ENCODE peak calls at places on chromosomes 16 and 17, in six cellular contexts. Z is CD8-positive, alpha-beta T cell; K is tibial nerve; I is breast epithelium; F is thoracic aorta; B is left ventricle myocardium inferior. E is an unnamed sample.
A peak's percentile ranks its signal among the peaks of the same experiment; 100 is the strongest.

GRCh38 chr17:70230883-70231282 is 61.6 kb downstream of the KCNJ2 start:
- DNase-seq in Z (no peak), K (no peak), I (no peak), F (no peak), B (no peak), E (no peak)

GRCh38 chr17:63698886-63699637 is 863 bp downstream of the LIMD2 start:
- DNase-seq in Z (peak; percentile 89), K (no peak), I (no peak), F (no peak), B (peak; percentile 58), E (no peak)

GRCh38 chr17:42773290-42774035 is at the start of gene VPS25:
- DNase-seq in Z (peak; percentile 73), K (peak; percentile 38), I (peak; percentile 70), F (no peak), B (peak; percentile 71), E (peak; percentile 93)

GRCh38 chr17:83174859-83175550 is 95.6 kb downstream of the METRNL start:
- DNase-seq in Z (no peak), K (peak; percentile 7), I (no peak), F (no peak), B (no peak), E (no peak)

GRCh38 chr16:87254271-87254670 is 62.9 kb downstream of the C16orf95 start:
- DNase-seq in Z (no peak), K (no peak), I (no peak), F (no peak), B (no peak), E (no peak)

GRCh38 chr17:68804777-68805176 is 150.4 kb downstream of the ABCA8 start:
- DNase-seq in Z (no peak), K (no peak), I (no peak), F (no peak), B (no peak), E (no peak)

GRCh38 chr17:9890124-9890523 is 14.9 kb downstream of the RCVRN start:
- DNase-seq in Z (no peak), K (no peak), I (no peak), F (no peak), B (no peak), E (no peak)

GRCh38 chr17:59853168-59853918 is 39.4 kb downstream of the TUBD1 start:
- DNase-seq in Z (peak; percentile 32), K (no peak), I (peak; percentile 81), F (no peak), B (no peak), E (peak; percentile 80)

GRCh38 chr16:67291461-67291860 is 12.1 kb downstream of the PLEKHG4 start:
- DNase-seq in Z (no peak), K (no peak), I (no peak), F (no peak), B (no peak), E (no peak)

GRCh38 chr17:46039592-46040186 is 40.6 kb downstream of the STH start:
- DNase-seq in Z (no peak), K (no peak), I (no peak), F (no peak), B (peak; percentile 60), E (no peak)

GRCh38 chr16:29760567-29761279 is 14.9 kb upstream of the C16orf54 start:
- DNase-seq in Z (no peak), K (no peak), I (no peak), F (no peak), B (no peak), E (no peak)

GRCh38 chr17:28613916-28614315 is at the start of gene RSKR:
- DNase-seq in Z (no peak), K (no peak), I (no peak), F (no peak), B (no peak), E (no peak)

GRCh38 chr16:72025404-72026114 is 17.0 kb downstream of the DHODH start:
- DNase-seq in Z (no peak), K (no peak), I (no peak), F (no peak), B (no peak), E (no peak)

GRCh38 chr17:63986842-63987615 is 11.1 kb upstream of the PRR29 start:
- DNase-seq in Z (no peak), K (no peak), I (no peak), F (no peak), B (no peak), E (no peak)

GRCh38 chr17:73368085-73368631 is 56.4 kb upstream of the CDC42EP4 start:
- DNase-seq in Z (no peak), K (no peak), I (no peak), F (no peak), B (no peak), E (no peak)

GRCh38 chr16:73735018-73735417 is 561.6 kb upstream of the PSMD7 start:
- DNase-seq in Z (no peak), K (no peak), I (no peak), F (no peak), B (no peak), E (peak; percentile 12)

GRCh38 chr16:1573301-1573700 is 38.6 kb downstream of the IFT140 start:
- DNase-seq in Z (no peak), K (no peak), I (peak; percentile 67), F (no peak), B (no peak), E (no peak)

GRCh38 chr17:72446525-72447250 is 325.9 kb downstream of the SOX9 start:
- DNase-seq in Z (no peak), K (no peak), I (no peak), F (no peak), B (no peak), E (no peak)

GRCh38 chr17:81715107-81715871 is 3.2 kb downstream of the SLC25A10 start:
- DNase-seq in Z (no peak), K (no peak), I (no peak), F (no peak), B (no peak), E (no peak)

GRCh38 chr17:14381606-14382005 is 80.7 kb downstream of the HS3ST3B1 start:
- DNase-seq in Z (no peak), K (no peak), I (no peak), F (no peak), B (no peak), E (no peak)

GRCh38 chr16:67447508-67448076 is 16.7 kb downstream of the HSD11B2 start:
- DNase-seq in Z (peak; percentile 18), K (no peak), I (no peak), F (no peak), B (peak; percentile 60), E (peak; percentile 53)

GRCh38 chr16:4115209-4115940 is 867 bp downstream of the ADCY9 start:
- DNase-seq in Z (peak; percentile 19), K (no peak), I (peak; percentile 55), F (no peak), B (peak; percentile 67), E (peak; percentile 87)

GRCh38 chr16:30558789-30559377 is 709 bp upstream of the ZNF764 start:
- DNase-seq in Z (no peak), K (no peak), I (no peak), F (no peak), B (no peak), E (no peak)

GRCh38 chr16:87248704-87249103 is 68.5 kb downstream of the C16orf95 start:
- DNase-seq in Z (no peak), K (no peak), I (no peak), F (no peak), B (no peak), E (no peak)

DNA sequence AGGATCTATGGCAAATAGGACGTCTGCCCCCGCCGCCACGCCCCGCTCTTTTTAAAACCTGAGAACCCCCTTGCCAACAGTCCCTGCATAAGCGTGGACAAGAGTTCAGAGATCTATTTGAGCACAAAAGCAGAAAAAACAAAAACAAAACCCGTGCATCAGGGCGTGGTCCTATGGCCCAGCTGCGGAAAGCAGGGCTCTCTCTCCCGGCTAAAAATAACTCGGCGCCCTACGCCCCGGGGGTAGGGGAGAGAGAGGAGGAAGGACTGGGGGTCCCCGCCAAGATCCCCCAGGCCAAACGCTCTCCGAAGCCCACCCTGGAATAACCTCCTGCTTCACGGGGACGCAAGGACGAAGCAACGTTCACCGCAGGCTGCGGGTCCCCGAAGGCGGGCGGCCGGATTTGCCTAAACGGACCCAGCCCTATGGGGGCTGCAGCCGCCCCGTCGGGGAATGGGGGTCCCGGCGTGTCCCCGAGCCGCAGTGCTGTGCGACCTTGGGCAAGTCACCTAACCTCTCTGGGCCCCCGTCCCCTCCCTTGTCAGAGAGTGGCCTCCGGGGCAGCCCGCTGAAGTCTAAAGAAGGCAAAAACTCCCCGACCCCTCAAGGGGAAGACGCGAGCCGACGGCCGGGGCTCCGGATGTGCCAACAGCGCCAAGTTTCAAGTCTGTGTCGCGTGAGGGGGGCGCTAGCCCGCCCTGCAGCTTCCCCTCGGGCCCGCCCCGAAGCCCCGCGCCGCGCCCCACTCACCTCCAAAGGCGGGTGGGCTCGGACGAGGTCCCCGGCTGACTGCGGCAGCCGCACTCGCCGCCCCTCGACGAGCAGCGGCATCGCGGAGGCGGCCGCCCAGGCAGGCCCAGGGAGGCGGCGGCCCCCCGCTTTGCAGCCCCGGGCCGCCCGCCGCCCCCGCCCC is 477 bp downstream of the NTAN1 start:
- DNase-seq in Z (no peak), K (no peak), I (no peak), F (no peak), B (no peak), E (no peak)
- TF ChIP-seq CTCF in Z (peak; percentile 32), K (no peak), I (no peak), F (no peak), B (no peak), E (no peak)

GRCh38 chr17:30958187-30958586 is 12.7 kb upstream of the RNF135 start:
- DNase-seq in Z (no peak), K (no peak), I (no peak), F (no peak), B (no peak), E (peak; percentile 22)
- H3K4me3 ChIP-seq in Z (no peak overlapping the region), K (no peak overlapping the region), I (no peak overlapping the region), F (no peak overlapping the region), B (no peak overlapping the region), E (no peak overlapping the region)

GRCh38 chr16:20946015-20946629 is 45.6 kb downstream of the LYRM1 start:
- DNase-seq in Z (no peak), K (no peak), I (no peak), F (no peak), B (no peak), E (no peak)

GRCh38 chr16:20940864-20941634 is 40.5 kb downstream of the LYRM1 start:
- DNase-seq in Z (no peak), K (no peak), I (no peak), F (no peak), B (no peak), E (no peak)

GRCh38 chr16:20942271-20942670 is 41.7 kb downstream of the LYRM1 start:
- DNase-seq in Z (no peak), K (no peak), I (no peak), F (no peak), B (no peak), E (no peak)

GRCh38 chr16:20941635-20941926 is 41.0 kb downstream of the LYRM1 start:
- DNase-seq in Z (no peak), K (no peak), I (no peak), F (no peak), B (no peak), E (no peak)

GRCh38 chr16:20944861-20945390 is 44.4 kb downstream of the LYRM1 start:
- DNase-seq in Z (no peak), K (no peak), I (no peak), F (no peak), B (no peak), E (no peak)
- TF ChIP-seq CTCF in Z (no peak), K (no peak), I (no peak), F (no peak), B (peak; percentile 18), E (no peak)

DNA sequence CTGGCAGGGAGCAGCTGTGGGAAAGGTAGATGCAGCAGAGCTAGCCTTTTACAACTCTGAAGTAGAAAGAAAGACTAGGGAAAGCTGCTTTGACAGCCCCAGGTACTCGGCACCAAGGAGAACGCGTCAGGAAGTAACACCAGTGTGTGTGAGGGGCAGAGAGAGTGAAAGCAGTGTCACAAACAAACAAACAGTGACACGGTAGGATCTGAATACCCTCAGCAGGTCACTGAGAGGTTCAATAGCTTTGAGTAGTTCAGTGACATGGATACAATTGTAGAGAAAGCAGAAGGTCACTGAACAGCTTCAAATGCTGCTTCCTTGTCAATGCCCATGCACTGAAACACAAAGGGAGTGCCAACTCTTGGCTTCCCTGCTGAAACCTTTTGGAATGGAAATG is 150.3 kb upstream of the C17orf78 start:
- DNase-seq in Z (no peak), K (no peak), I (no peak), F (no peak), B (no peak), E (no peak)
- H3K4me3 ChIP-seq in Z (no peak overlapping the region), K (no peak overlapping the region), I (no peak overlapping the region), F (no peak overlapping the region), B (no peak overlapping the region), E (no peak overlapping the region)